ENCODE peak calls at places on chromosomes 13 and 19, in four cellular contexts. O, S, E and U are unnamed samples.

GRCh38 chr19:17107546-17108452 is 32.2 kb downstream of the MYO9B start:
- DNase-seq in S (peak; percentile 96), E (peak; percentile 89), O (no peak), U (peak; percentile 80)

GRCh38 chr19:48946789-48947542 is 7.7 kb upstream of the BAX start:
- DNase-seq in O (no peak), E (no peak), S (no peak), U (no peak)

GRCh38 chr19:10763399-10763798 is 45.5 kb downstream of the DNM2 start:
- DNase-seq in O (no peak), S (no peak), E (no peak), U (no peak)

GRCh38 chr13:37775871-37776270 is 93.7 kb downstream of the TRPC4 start:
- DNase-seq in O (no peak), E (no peak), S (no peak), U (no peak)

GRCh38 chr13:28558126-28558525 is 63.2 kb upstream of the FLT1 start:
- DNase-seq in E (no peak), O (no peak), S (peak; percentile 45), U (no peak)

GRCh38 chr13:75762066-75762937 is 126.2 kb downstream of the LMO7 start:
- DNase-seq in E (peak; percentile 46), O (no peak), S (no peak), U (peak; percentile 31)

GRCh38 chr19:46073268-46073922 is 32.6 kb upstream of the IGFL4 start:
- DNase-seq in O (no peak), S (no peak), E (no peak), U (peak; percentile 48)

GRCh38 chr13:23679214-23679613 is 109.0 kb downstream of the TNFRSF19 start:
- DNase-seq in S (peak; percentile 93), O (no peak), E (no peak), U (no peak)

GRCh38 chr19:10995926-10996600 is 35.2 kb downstream of the SMARCA4 start:
- DNase-seq in O (no peak), S (no peak), E (no peak), U (no peak)

GRCh38 chr13:46553886-46554855 is 1.2 kb downstream of the LRCH1 start:
- DNase-seq in S (peak; percentile 76), O (peak; percentile 77), E (peak; percentile 75), U (peak; percentile 94)

GRCh38 chr19:22523940-22524339 is 101.8 kb upstream of the ZNF98 start:
- DNase-seq in E (no peak), O (no peak), S (no peak), U (no peak)

GRCh38 chr13:70613295-70613694 is 505.0 kb upstream of the KLHL1 start:
- DNase-seq in S (no peak), O (no peak), E (no peak), U (peak; percentile 12)

GRCh38 chr19:15123900-15124299 is 16.7 kb downstream of the SYDE1 start:
- DNase-seq in S (no peak), O (peak; percentile 24), E (peak; percentile 56), U (no peak)

GRCh38 chr19:5091576-5092215 is 122.8 kb downstream of the KDM4B start:
- DNase-seq in O (no peak), S (no peak), E (no peak), U (no peak)

GRCh38 chr19:46081928-46082727 is 41.3 kb upstream of the IGFL4 start:
- DNase-seq in S (peak; percentile 58), E (peak; percentile 44), O (no peak), U (peak; percentile 82)

GRCh38 chr13:104799152-104799551 is 1732.9 kb upstream of the SLC10A2 start:
- DNase-seq in O (no peak), E (no peak), S (no peak), U (no peak)

GRCh38 chr13:72643339-72643989 is 84.0 kb downstream of the MZT1 start:
- DNase-seq in O (no peak), S (peak; percentile 52), E (peak; percentile 56), U (peak; percentile 20)